ENCODE peak calls at places on chromosomes 11 and 22, in six cellular contexts. K is mesenchymal stem cell; M is psoas muscle; L is left ventricle myocardium inferior; Y is tibial artery; B is CD8-positive, alpha-beta T cell. T is an unnamed sample.
A peak's percentile ranks its signal among the peaks of the same experiment; 100 is the strongest.

GRCh38 chr22:17970205-17970708 is 54.1 kb downstream of the MICAL3 start:
- DNase-seq in K (peak; percentile 78), M (no peak), L (no peak), Y (no peak), B (no peak), T (no peak)

GRCh38 chr22:50076646-50077624 is 8.3 kb downstream of the MLC1 start:
- DNase-seq in K (no peak), M (no peak), L (no peak), Y (no peak), B (no peak), T (no peak)

GRCh38 chr11:61378713-61379313 is 13.6 kb upstream of the TMEM216 start:
- DNase-seq in K (peak; percentile 94), M (no peak), L (no peak), Y (peak; percentile 75), B (no peak), T (no peak)

GRCh38 chr11:115528217-115528616 is 24.0 kb upstream of the CADM1 start:
- DNase-seq in K (peak; percentile 2), M (no peak), L (peak; percentile 60), Y (no peak), B (no peak), T (no peak)

GRCh38 chr11:78228467-78228866 is 39.7 kb downstream of the USP35 start:
- DNase-seq in K (peak; percentile 54), M (no peak), L (no peak), Y (no peak), B (no peak), T (peak; percentile 32)

GRCh38 chr11:104451193-104451592 is 287.2 kb upstream of the PDGFD start:
- DNase-seq in K (no peak), M (no peak), L (peak; percentile 40), Y (peak; percentile 20), B (no peak), T (no peak)

GRCh38 chr11:102730036-102730815 is 5.5 kb upstream of the MMP8 start:
- DNase-seq in K (peak; percentile 71), M (no peak), L (no peak), Y (no peak), B (no peak), T (no peak)

GRCh38 chr11:116130122-116130521 is 625.9 kb upstream of the CADM1 start:
- DNase-seq in K (no peak), M (no peak), L (no peak), Y (no peak), B (no peak), T (no peak)

GRCh38 chr11:83549984-83550667 is 264.0 kb upstream of the CCDC90B start:
- DNase-seq in K (no peak), M (no peak), L (no peak), Y (no peak), B (no peak), T (no peak)

GRCh38 chr22:22955276-22955798 is 67.7 kb downstream of the IGLL5 start:
- DNase-seq in K (no peak), M (no peak), L (no peak), Y (no peak), B (no peak), T (no peak)

GRCh38 chr11:19508166-19508565 is 204.5 kb upstream of the NAV2 start:
- DNase-seq in K (peak; percentile 63), M (no peak), L (no peak), Y (no peak), B (no peak), T (no peak)

GRCh38 chr11:75342966-75343870 is 8.2 kb downstream of the ARRB1 start:
- DNase-seq in K (peak; percentile 73), M (no peak), L (no peak), Y (no peak), B (no peak), T (no peak)

GRCh38 chr11:59456661-59457060 is at the start of gene OR4D6:
- DNase-seq in K (no peak), M (no peak), L (no peak), Y (no peak), B (no peak), T (no peak)

GRCh38 chr11:133927690-133928627 is 28.8 kb downstream of the IGSF9B start:
- DNase-seq in K (peak; percentile 28), M (peak; percentile 79), L (peak; percentile 59), Y (peak; percentile 52), B (peak; percentile 50), T (peak; percentile 74)

GRCh38 chr11:84390441-84391078 is 1104.4 kb upstream of the CCDC90B start:
- DNase-seq in K (no peak), M (no peak), L (no peak), Y (no peak), B (no peak), T (no peak)

GRCh38 chr11:116865696-116866095 is 28.3 kb upstream of the APOA1 start:
- DNase-seq in K (peak; percentile 40), M (no peak), L (no peak), Y (no peak), B (no peak), T (no peak)

GRCh38 chr22:49666146-49666809 is 161.4 kb downstream of the BRD1 start:
- DNase-seq in K (no peak), M (no peak), L (no peak), Y (no peak), B (no peak), T (no peak)

GRCh38 chr22:32281092-32281491 is 25.9 kb upstream of the SLC5A4 start:
- DNase-seq in K (no peak), M (no peak), L (no peak), Y (no peak), B (no peak), T (no peak)

GRCh38 chr11:10325398-10326079 is 20.7 kb downstream of the ADM start:
- DNase-seq in K (peak; percentile 85), M (no peak), L (no peak), Y (no peak), B (no peak), T (no peak)

GRCh38 chr22:22942511-22943329 is 55.1 kb downstream of the IGLL5 start:
- DNase-seq in K (peak; percentile 6), M (no peak), L (peak; percentile 40), Y (peak; percentile 30), B (peak; percentile 69), T (peak; percentile 62)

GRCh38 chr11:36478700-36479329 is 31.3 kb downstream of the TRAF6 start:
- DNase-seq in K (peak; percentile 73), M (no peak), L (no peak), Y (no peak), B (no peak), T (peak; percentile 34)

GRCh38 chr11:103849366-103849765 is 187.1 kb upstream of the DDI1 start:
- DNase-seq in K (no peak), M (no peak), L (no peak), Y (no peak), B (no peak), T (no peak)

GRCh38 chr22:41481131-41481830 is 12.4 kb downstream of the ACO2 start:
- DNase-seq in K (no peak), M (peak; percentile 79), L (peak; percentile 24), Y (peak; percentile 64), B (no peak), T (no peak)

GRCh38 chr22:29268511-29269229 is 602 bp downstream of the EWSR1 start:
- DNase-seq in K (peak; percentile 72), M (peak; percentile 89), L (peak; percentile 74), Y (peak; percentile 60), B (peak; percentile 9), T (no peak)

GRCh38 chr11:39786281-39786680 is 1673.2 kb downstream of the LRRC4C start:
- DNase-seq in K (no peak), M (no peak), L (no peak), Y (no peak), B (no peak), T (no peak)

GRCh38 chr11:39786682-39787081 is 1672.8 kb downstream of the LRRC4C start:
- DNase-seq in K (no peak), M (no peak), L (no peak), Y (no peak), B (no peak), T (no peak)

DNA sequence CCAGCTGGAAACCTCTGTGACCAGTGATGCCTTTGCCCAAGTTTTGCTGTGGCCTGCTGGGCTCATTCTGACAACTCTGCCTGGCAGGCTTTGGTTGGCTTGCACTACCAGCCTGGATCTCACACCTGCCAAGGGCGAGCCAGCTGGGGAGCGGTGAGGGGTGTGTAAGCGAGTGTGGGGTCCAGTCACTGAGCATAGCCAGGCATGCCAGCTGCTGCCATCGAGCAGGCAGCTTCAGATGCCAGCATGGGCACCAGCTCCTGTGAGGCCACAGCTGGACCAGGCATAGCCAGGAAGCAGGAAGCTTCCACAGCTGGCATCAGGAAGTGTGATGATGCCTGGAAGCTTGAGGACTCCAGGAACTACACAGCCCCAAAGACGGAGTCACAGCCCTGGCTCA is 1674.6 kb downstream of the LRRC4C start:
- DNase-seq in K (no peak), M (no peak), L (no peak), Y (no peak), B (no peak), T (no peak)
- H3K4me1 ChIP-seq in K (no peaks in the 10 kb centered on the region), M (no peaks in the 10 kb centered on the region), L (no peaks in the 10 kb centered on the region), Y (no peaks in the 10 kb centered on the region), B (no peaks in the 10 kb centered on the region), T (no peaks in the 10 kb centered on the region)

DNA sequence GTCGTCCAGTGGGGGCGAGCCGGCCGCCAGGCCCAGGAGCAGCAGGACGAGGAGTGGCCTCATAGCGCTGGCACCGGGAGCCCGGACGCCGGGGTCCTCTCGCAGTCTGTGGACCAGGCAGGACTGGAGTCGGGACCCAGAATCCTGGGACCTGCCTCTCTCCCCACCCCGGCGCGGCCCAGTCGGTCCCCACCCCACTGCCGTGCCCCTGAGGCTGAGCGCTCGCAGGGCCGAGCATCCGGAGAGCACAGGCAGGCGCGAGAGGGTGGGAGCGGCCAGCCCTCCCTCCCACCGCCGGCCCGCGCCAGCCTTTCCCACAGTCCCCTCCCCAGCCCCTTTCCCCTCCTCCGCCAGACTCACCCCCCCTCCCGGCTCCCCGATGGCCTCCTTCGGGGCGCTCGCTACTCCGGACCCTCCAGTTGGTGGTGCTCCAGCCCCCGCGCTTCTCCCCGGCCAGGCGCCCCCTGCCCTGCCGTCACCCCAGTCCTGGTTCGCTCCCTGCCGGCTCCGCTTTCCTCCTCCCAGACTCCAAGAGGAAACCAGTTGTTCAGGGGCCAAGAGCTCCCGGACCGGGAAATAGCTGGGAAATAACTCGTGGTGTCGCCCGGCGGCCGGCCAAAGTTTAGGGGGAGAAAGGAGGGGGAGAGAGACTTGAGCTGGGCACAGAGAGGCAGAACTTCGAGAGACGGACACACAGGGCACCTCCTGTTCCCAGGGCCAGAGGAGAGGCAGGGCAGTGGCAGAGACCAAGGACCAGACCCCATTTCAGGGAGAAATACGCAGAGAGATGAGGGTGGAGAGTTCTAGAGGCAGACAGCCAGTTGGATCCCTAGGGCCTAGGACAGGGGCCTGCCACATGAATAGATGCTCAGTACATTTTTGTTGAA is at the start of gene C1QTNF5:
- DNase-seq in K (peak; percentile 74), M (peak; percentile 90), L (peak; percentile 91), Y (peak; percentile 93), B (no peak), T (no peak)
- H3K27me3 ChIP-seq in K (peaks cover 63% of the 10 kb centered on the region), M (no peaks in the 10 kb centered on the region), L (no peaks in the 10 kb centered on the region), Y (no peaks in the 10 kb centered on the region), B (peaks cover 28% of the 10 kb centered on the region), T (peaks cover 23% of the 10 kb centered on the region)

GRCh38 chr11:70913715-70914231 is 338.6 kb downstream of the SHANK2 start:
- DNase-seq in K (no peak), M (no peak), L (no peak), Y (no peak), B (no peak), T (no peak)
- H3K4me3 ChIP-seq in K (no peak overlapping the region), M (no peak overlapping the region), L (no peak overlapping the region), Y (no peak overlapping the region), B (no peak overlapping the region), T (no peak overlapping the region)

DNA sequence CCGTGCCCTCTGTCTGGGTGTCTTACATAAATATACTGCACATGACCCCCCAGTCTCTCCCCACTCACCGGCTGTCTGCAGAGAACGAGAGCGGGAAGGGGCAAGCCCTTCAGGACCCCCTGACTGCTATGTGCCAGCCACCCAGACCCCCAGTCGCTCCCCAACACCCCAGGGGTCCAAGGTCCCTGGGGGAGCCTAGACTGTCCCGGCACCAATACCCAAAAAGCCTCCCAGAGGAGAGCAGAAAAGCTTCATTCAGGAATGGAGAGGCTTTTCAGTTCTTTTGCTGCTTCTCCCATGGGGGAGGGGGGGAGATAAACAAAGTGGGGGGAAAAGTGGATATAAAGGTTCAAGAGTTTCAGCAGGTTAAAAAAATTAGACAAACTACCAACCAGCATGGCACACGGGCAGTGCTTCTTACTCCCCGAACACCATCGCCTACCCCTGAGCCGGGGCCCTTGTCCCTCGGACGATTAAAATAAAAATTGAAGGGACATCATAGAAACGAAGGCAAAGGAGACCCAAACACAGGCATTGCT is 1.4 kb downstream of the CSNK1E start:
- DNase-seq in K (no peak), M (no peak), L (no peak), Y (no peak), B (no peak), T (peak; percentile 28)
- H3K4me1 ChIP-seq in K (peaks cover 52% of the 10 kb centered on the region), M (peaks cover 38% of the 10 kb centered on the region), L (peaks cover 80% of the 10 kb centered on the region), Y (peaks cover 67% of the 10 kb centered on the region), B (peaks cover 43% of the 10 kb centered on the region), T (peaks cover 54% of the 10 kb centered on the region)

T was measured in CD4-positive, alpha-beta memory T cell.